ENCODE peak calls at places on chromosomes 2 and 18, in ten cellular contexts. T, G, U, C, E, I, Y, Z, S and M are unnamed samples.

GRCh38 chr2:233404227-233404626 is 49.9 kb downstream of the DGKD start:
- DNase-seq in S (no peak), Y (peak), T (no peak), Z (peak), G (peak), E (peak), I (no peak), U (no peak), C (no peak), M (no peak)

GRCh38 chr2:216169087-216169486 is 59.9 kb downstream of the XRCC5 start:
- DNase-seq in E (no peak), Y (no peak), C (no peak), G (no peak), Z (no peak), U (no peak), S (no peak), I (no peak), T (no peak), M (no peak)

GRCh38 chr2:46481541-46482193 is 2.3 kb downstream of the TMEM247 start:
- DNase-seq in I (no peak), Z (no peak), G (no peak), T (peak), U (no peak), E (no peak), Y (no peak), C (peak), S (no peak), M (no peak)

GRCh38 chr2:226477221-226478120 is 322.1 kb downstream of the IRS1 start:
- DNase-seq in U (no peak), Y (no peak), I (peak), Z (no peak), S (no peak), E (no peak), T (no peak), G (no peak), C (no peak), M (no peak)

GRCh38 chr2:54589340-54590215 is 133.5 kb downstream of the SPTBN1 start:
- DNase-seq in E (peak), G (no peak), Z (no peak), Y (no peak), C (no peak), I (peak), S (no peak), U (no peak), T (no peak), M (no peak)

GRCh38 chr2:237512774-237513466 is 25.9 kb downstream of the MLPH start:
- DNase-seq in C (peak), Y (peak), G (peak), U (peak), I (peak), S (peak), T (peak), Z (peak), E (peak), M (no peak)

GRCh38 chr18:24270358-24270936 is 127.2 kb downstream of the OSBPL1A start:
- DNase-seq in Z (no peak), E (no peak), S (no peak), U (no peak), G (no peak), C (no peak), T (no peak), I (no peak), Y (no peak), M (no peak)

GRCh38 chr2:41884718-41885117 is 163.1 kb upstream of the PKDCC start:
- DNase-seq in Y (no peak), I (no peak), C (no peak), E (no peak), S (no peak), U (no peak), G (no peak), Z (no peak), T (no peak), M (no peak)

GRCh38 chr2:62446491-62446890 is 59.5 kb downstream of the TMEM17 start:
- DNase-seq in I (no peak), G (no peak), S (no peak), T (no peak), Y (no peak), Z (no peak), E (no peak), C (no peak), U (no peak), M (no peak)